ENCODE peak calls at places on chromosomes 6 and 20, in ten cellular contexts. I is AG09309; W is tibial nerve; R is CD8-positive, alpha-beta T cell; T is PC-9; L is GM10248; V is A673; Y is cardiac muscle cell; O is body of pancreas; U is fibroblast of the aortic adventitia. Q is an unnamed sample.
A peak's percentile ranks its signal among the peaks of the same experiment; 100 is the strongest.

GRCh38 chr6:51199733-51200132 is 381.1 kb downstream of the TFAP2B start:
- DNase-seq in U (no peak), I (no peak), L (no peak), O (no peak), W (no peak), T (no peak), V (no peak), R (no peak), Y (no peak), Q (no peak)

GRCh38 chr6:42340516-42340915 is 111.2 kb downstream of the TRERF1 start:
- DNase-seq in O (no peak), L (no peak), Y (no peak), T (no peak), V (no peak), R (no peak), W (no peak), U (no peak), I (no peak), Q (no peak)

GRCh38 chr20:14838663-14839650 is 501.5 kb upstream of the FLRT3 start:
- DNase-seq in V (no peak), Y (no peak), R (no peak), U (no peak), T (no peak), O (no peak), W (no peak), L (no peak), I (no peak), Q (no peak)

GRCh38 chr20:17620371-17621228 is 50.7 kb downstream of the DSTN start:
- DNase-seq in Y (no peak), O (peak; percentile 2), L (no peak), R (no peak), I (no peak), T (no peak), V (no peak), W (peak; percentile 12), U (no peak), Q (no peak)

GRCh38 chr20:35146299-35146921 is 726 bp downstream of the EDEM2 start:
- DNase-seq in V (peak; percentile 41), R (peak; percentile 31), Y (peak; percentile 51), O (peak; percentile 8), L (no peak), U (no peak), W (no peak), I (no peak), T (peak; percentile 36), Q (peak; percentile 49)

GRCh38 chr20:43971233-43971632 is 56.6 kb downstream of the TOX2 start:
- DNase-seq in U (no peak), I (no peak), T (no peak), V (no peak), W (no peak), L (no peak), Y (no peak), O (no peak), R (no peak), Q (no peak)

GRCh38 chr20:38275815-38276550 is 15.4 kb upstream of the KIAA1755 start:
- DNase-seq in O (no peak), R (no peak), Y (no peak), T (peak; percentile 83), V (peak; percentile 18), L (no peak), W (no peak), I (peak; percentile 38), U (peak; percentile 79), Q (no peak)

GRCh38 chr6:170250981-170251775 is 39.7 kb downstream of the DLL1 start:
- DNase-seq in I (no peak), T (no peak), R (no peak), V (no peak), Y (no peak), W (no peak), L (no peak), O (no peak), U (no peak), Q (no peak)

GRCh38 chr20:59938696-59939051 is 1.4 kb downstream of the PPP1R3D start:
- DNase-seq in U (peak; percentile 11), O (peak; percentile 48), V (no peak), L (no peak), W (no peak), R (no peak), I (no peak), T (peak; percentile 89), Y (no peak), Q (no peak)

GRCh38 chr6:119495230-119495683 is 145.7 kb upstream of the MAN1A1 start:
- DNase-seq in R (no peak), U (no peak), W (no peak), L (no peak), O (peak; percentile 85), I (no peak), V (no peak), Y (peak; percentile 19), T (no peak), Q (no peak)

GRCh38 chr6:56343295-56343694 is 95.9 kb upstream of the COL21A1 start:
- DNase-seq in Y (no peak), R (no peak), T (no peak), L (no peak), O (no peak), I (no peak), V (no peak), U (no peak), W (no peak), Q (no peak)

GRCh38 chr20:56352656-56353055 is 6.1 kb upstream of the FAM210B start:
- DNase-seq in L (no peak), V (no peak), R (no peak), U (no peak), O (no peak), T (no peak), I (no peak), Y (no peak), W (no peak), Q (no peak)

GRCh38 chr6:74871757-74872156 is 334.1 kb downstream of the COL12A1 start:
- DNase-seq in V (no peak), W (no peak), R (no peak), O (no peak), U (peak; percentile 69), T (no peak), I (peak; percentile 47), L (no peak), Y (no peak), Q (no peak)

GRCh38 chr6:90885611-90886056 is 298.8 kb upstream of the MAP3K7 start:
- DNase-seq in I (no peak), W (no peak), T (no peak), L (no peak), Y (no peak), O (no peak), V (no peak), R (no peak), U (no peak), Q (no peak)

GRCh38 chr20:5835870-5836269 is 85.7 kb downstream of the SHLD1 start:
- DNase-seq in T (no peak), W (no peak), I (no peak), R (no peak), V (no peak), L (no peak), Y (no peak), O (no peak), U (peak; percentile 45), Q (no peak)

GRCh38 chr6:90596967-90597539 is 10.2 kb upstream of the MAP3K7 start:
- DNase-seq in T (no peak), O (no peak), W (no peak), U (no peak), R (no peak), I (no peak), Y (no peak), V (no peak), L (no peak), Q (no peak)

GRCh38 chr20:50663095-50663821 is 28.1 kb downstream of the RIPOR3 start:
- DNase-seq in T (peak; percentile 96), R (no peak), Y (peak; percentile 46), W (no peak), V (no peak), O (peak; percentile 94), I (no peak), L (no peak), U (no peak), Q (no peak)

GRCh38 chr6:13710552-13711383 is 867 bp downstream of the RANBP9 start:
- DNase-seq in R (peak; percentile 39), I (no peak), T (no peak), O (peak; percentile 66), V (peak; percentile 39), W (no peak), U (no peak), L (peak; percentile 47), Y (peak; percentile 73), Q (peak; percentile 45)

GRCh38 chr20:9235518-9235917 is 166.6 kb downstream of the PLCB4 start:
- DNase-seq in O (no peak), T (peak; percentile 63), V (peak; percentile 92), R (no peak), W (no peak), Y (no peak), U (peak; percentile 72), L (no peak), I (peak; percentile 79), Q (no peak)

GRCh38 chr6:99590728-99591672 is 15.6 kb upstream of the PRDM13 start:
- DNase-seq in U (no peak), R (no peak), Y (no peak), I (no peak), T (no peak), W (no peak), L (no peak), O (no peak), V (no peak), Q (no peak)

GRCh38 chr20:62400541-62400940 is 6.5 kb downstream of the CABLES2 start:
- DNase-seq in I (no peak), T (no peak), L (no peak), R (no peak), V (no peak), U (no peak), Y (no peak), W (no peak), O (no peak), Q (no peak)

GRCh38 chr6:4620284-4621228 is 155.6 kb upstream of the CDYL start:
- DNase-seq in I (no peak), T (peak; percentile 59), Y (no peak), O (no peak), U (no peak), L (no peak), R (no peak), V (no peak), W (no peak), Q (no peak)
- TF ChIP-seq CTCF in I (no peak), T (no peak), Y (no peak), O (no peak), U (no peak), L (no peak), R (no peak), V (no peak), W (no peak), Q (no peak)

GRCh38 chr20:36754656-36755222 is 8.8 kb upstream of the NDRG3 start:
- DNase-seq in W (no peak), U (peak; percentile 88), O (peak; percentile 69), R (peak; percentile 41), Y (peak; percentile 82), L (peak; percentile 50), T (peak; percentile 55), I (peak; percentile 37), V (peak; percentile 63), Q (peak; percentile 23)
- TF ChIP-seq CTCF in W (peak; percentile 59), U (peak; percentile 90), O (peak; percentile 59), R (peak; percentile 61), Y (peak; percentile 83), L (peak; percentile 62), T (peak; percentile 79), I (peak; percentile 81), V (peak; percentile 69), Q (peak; percentile 72)

GRCh38 chr20:24918579-24919566 is 30.2 kb upstream of the CST7 start:
- DNase-seq in V (no peak), Y (no peak), I (no peak), L (no peak), W (no peak), O (peak; percentile 27), U (no peak), T (no peak), R (no peak), Q (no peak)
- TF ChIP-seq CTCF in V (no peak), Y (no peak), I (no peak), L (no peak), W (no peak), O (no peak), U (no peak), T (no peak), R (no peak), Q (no peak)

GRCh38 chr20:15895560-15896084 is 677.6 kb downstream of the KIF16B start:
- DNase-seq in O (no peak), I (no peak), L (peak; percentile 18), T (no peak), U (no peak), R (no peak), W (no peak), Y (no peak), V (no peak), Q (no peak)
- TF ChIP-seq CTCF in O (no peak), I (no peak), L (no peak), T (no peak), U (no peak), R (no peak), W (no peak), Y (no peak), V (no peak), Q (no peak)

Q was measured in progenitor cell of endocrine pancreas.